ENCODE peak calls at places on chromosomes 4 and X, in six cellular contexts. J is NCI-H1105, L is fibroblast of pulmonary artery, G is GM19239, Z is amniotic stem cell, N is SK-N-SH. V is an unnamed sample.

GRCh38 chr4:10998826-10999225 is 314.3 kb upstream of the CLNK start:
- DNase-seq in Z (no peak), L (peak), J (no peak), N (no peak), G (no peak), V (no peak)

GRCh38 chr4:153151535-153152452 is 52.4 kb upstream of the TRIM2 start:
- DNase-seq in Z (no peak), L (peak), N (peak), J (peak), G (no peak), V (no peak)

GRCh38 chrX:130172127-130172834 is 519 bp downstream of the RAB33A start:
- DNase-seq in Z (no peak), J (no peak), G (no peak), L (no peak), N (peak), V (no peak)

GRCh38 chr4:54542119-54542438 is 115.7 kb upstream of the KIT start:
- DNase-seq in Z (peak), N (no peak), L (no peak), G (no peak), J (no peak), V (no peak)

GRCh38 chrX:119206203-119206602 is 29.9 kb upstream of the PGRMC1 start:
- DNase-seq in J (no peak), L (no peak), N (no peak), G (no peak), Z (no peak), V (no peak)

GRCh38 chrX:98795636-98796035 is 1614.4 kb downstream of the PCDH19 start:
- DNase-seq in N (no peak), J (no peak), L (peak), G (no peak), Z (no peak), V (peak)

GRCh38 chr4:70637239-70637920 is 8.8 kb downstream of the ENAM start:
- DNase-seq in G (no peak), N (no peak), J (no peak), Z (no peak), L (no peak), V (no peak)

GRCh38 chr4:61200991-61201526 is 933 bp downstream of the ADGRL3 start:
- DNase-seq in L (peak), G (no peak), J (no peak), N (peak), Z (no peak), V (no peak)

GRCh38 chrX:134782796-134783195 is 124.5 kb upstream of the PLAC1 start:
- DNase-seq in G (no peak), L (peak), Z (peak), J (no peak), N (peak), V (peak)